ENCODE peak calls at places on chromosomes 5 and 9, in four cellular contexts. J, G, Y and S are unnamed samples.
A peak's percentile ranks its signal among the peaks of the same experiment; 100 is the strongest.

GRCh38 chr5:151058891-151059611 is 21.8 kb downstream of the TNIP1 start:
- DNase-seq in G (no peak), J (no peak), Y (peak; percentile 50), S (no peak)

GRCh38 chr9:78280982-78281668 is 15.8 kb upstream of the PSAT1 start:
- DNase-seq in Y (peak; percentile 84), G (no peak), J (peak; percentile 86), S (peak; percentile 46)

GRCh38 chr5:124741711-124742496 is 4.5 kb downstream of the ZNF608 start:
- DNase-seq in Y (no peak), G (peak; percentile 28), J (no peak), S (peak; percentile 33)

GRCh38 chr5:43016217-43016779 is 23.8 kb downstream of the ANXA2R start:
- DNase-seq in Y (no peak), J (no peak), G (no peak), S (no peak)

GRCh38 chr5:172642046-172642409 is 965 bp downstream of the NEURL1B start:
- DNase-seq in J (no peak), G (no peak), Y (peak; percentile 36), S (no peak)

GRCh38 chr5:167565555-167565954 is 725.9 kb upstream of the WWC1 start:
- DNase-seq in G (no peak), Y (no peak), J (no peak), S (no peak)

GRCh38 chr9:4443439-4443838 is 46.8 kb upstream of the SLC1A1 start:
- DNase-seq in J (no peak), G (no peak), Y (no peak), S (no peak)

GRCh38 chr5:147773587-147773986 is 8.9 kb downstream of the JAKMIP2 start:
- DNase-seq in G (no peak), J (no peak), Y (no peak), S (no peak)

GRCh38 chr5:78280261-78280660 is 14.2 kb downstream of the AP3B1 start:
- DNase-seq in Y (no peak), G (no peak), J (no peak), S (no peak)

GRCh38 chr5:160508780-160509361 is 87.2 kb downstream of the PTTG1 start:
- DNase-seq in G (peak; percentile 63), J (peak; percentile 17), Y (peak; percentile 35), S (peak; percentile 16)

GRCh38 chr9:87276327-87276841 is 221.3 kb upstream of the DAPK1 start:
- DNase-seq in Y (no peak), G (no peak), J (no peak), S (no peak)

GRCh38 chr5:1057485-1057825 is 48.9 kb downstream of the NKD2 start:
- DNase-seq in G (no peak), J (no peak), Y (peak; percentile 24), S (no peak)

GRCh38 chr5:108398964-108399363 is 17.1 kb upstream of the FBXL17 start:
- DNase-seq in G (no peak), Y (no peak), J (no peak), S (no peak)

GRCh38 chr9:131169567-131169966 is 44.2 kb downstream of the NUP214 start:
- DNase-seq in J (no peak), G (no peak), Y (no peak), S (no peak)

GRCh38 chr9:131178895-131179294 is 53.5 kb downstream of the NUP214 start:
- DNase-seq in G (no peak), Y (no peak), J (no peak), S (no peak)

GRCh38 chr9:131178382-131178781 is 53.0 kb downstream of the NUP214 start:
- DNase-seq in G (peak; percentile 87), J (peak; percentile 66), Y (peak; percentile 74), S (peak; percentile 41)

GRCh38 chr9:131174681-131175239 is 49.4 kb downstream of the NUP214 start:
- DNase-seq in Y (no peak), J (no peak), G (no peak), S (no peak)

GRCh38 chr9:131173995-131174394 is 48.6 kb downstream of the NUP214 start:
- DNase-seq in J (no peak), Y (no peak), G (no peak), S (no peak)
- H3K36me3 ChIP-seq in J (no peaks in the 10 kb centered on the region), Y (peaks cover 70% of the 10 kb centered on the region), G (peaks cover 2% of the 10 kb centered on the region), S (no peaks in the 10 kb centered on the region)

DNA sequence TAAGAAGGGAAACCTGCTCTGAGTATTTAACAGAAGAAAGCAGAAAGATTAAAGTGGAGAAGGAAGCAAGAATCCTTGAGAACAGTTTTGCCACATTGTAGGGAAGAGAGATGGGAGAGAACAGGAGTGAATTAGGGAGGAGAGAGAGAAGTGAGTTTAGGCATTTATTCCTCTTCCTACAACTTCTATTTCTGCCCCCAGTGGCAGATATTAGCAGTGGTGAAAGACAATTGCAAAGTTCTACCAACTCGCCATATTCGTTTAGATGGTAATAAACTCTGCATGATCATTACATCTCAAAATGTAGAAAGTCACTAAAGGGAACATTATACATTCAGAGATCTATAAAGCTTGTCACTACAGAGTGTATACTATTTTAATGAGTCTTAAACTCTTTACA is 440.1 kb upstream of the TRPC7 start:
- DNase-seq in Y (no peak), G (no peak), J (no peak), S (no peak)
- TF ChIP-seq CTCF in Y (no peak), G (no peak), J (no peak), S (peak; percentile 16)

GRCh38 chr9:33249087-33249657 is 9.2 kb downstream of the SPINK4 start:
- DNase-seq in J (no peak), Y (no peak), G (no peak), S (no peak)

GRCh38 chr9:33248606-33249005 is 8.6 kb downstream of the SPINK4 start:
- DNase-seq in G (no peak), Y (no peak), J (no peak), S (no peak)

GRCh38 chr9:33254211-33254610 is 10.3 kb downstream of the BAG1 start:
- DNase-seq in G (no peak), J (no peak), Y (no peak), S (no peak)

GRCh38 chr9:33249983-33250382 is 10.0 kb downstream of the SPINK4 start:
- DNase-seq in Y (no peak), J (no peak), G (no peak), S (no peak)

DNA sequence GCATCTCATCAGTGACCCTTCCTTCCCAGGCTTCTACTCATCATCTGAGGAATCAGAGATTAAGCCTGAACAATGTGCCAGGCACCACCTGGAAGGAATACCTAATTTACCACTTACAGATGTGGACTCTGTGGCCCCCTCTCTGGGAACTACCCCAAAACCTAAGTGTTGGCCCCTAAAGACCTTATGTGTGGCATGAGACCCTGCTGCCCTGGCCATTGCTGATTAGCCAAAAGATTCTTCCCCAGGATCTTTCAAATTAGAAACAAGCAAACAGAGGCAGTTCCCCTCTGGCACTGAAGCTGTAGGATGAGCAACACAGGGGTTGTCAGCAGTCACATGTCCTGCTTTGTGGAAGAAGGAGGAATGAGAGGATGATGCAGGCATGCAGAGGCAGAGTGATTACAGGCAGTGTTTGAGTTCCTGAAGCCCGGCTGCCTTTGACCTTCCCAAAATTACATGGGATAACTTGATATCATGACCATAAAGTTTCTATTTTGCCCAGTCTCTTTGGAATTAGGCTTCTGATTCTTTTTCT is 10.6 kb downstream of the SPINK4 start:
- DNase-seq in J (no peak), G (no peak), Y (no peak), S (no peak)
- TF ChIP-seq POLR2A in J (no peak), G (no peak), Y (no peak), S (no peak)

GRCh38 chr9:6893350-6894131 is 135.8 kb downstream of the KDM4C start:
- DNase-seq in Y (no peak), J (no peak), G (no peak), S (no peak)
- H3K36me3 ChIP-seq in Y (peaks cover 19% of the 10 kb centered on the region), J (no peaks in the 10 kb centered on the region), G (no peaks in the 10 kb centered on the region), S (peaks cover 9% of the 10 kb centered on the region)

DNA sequence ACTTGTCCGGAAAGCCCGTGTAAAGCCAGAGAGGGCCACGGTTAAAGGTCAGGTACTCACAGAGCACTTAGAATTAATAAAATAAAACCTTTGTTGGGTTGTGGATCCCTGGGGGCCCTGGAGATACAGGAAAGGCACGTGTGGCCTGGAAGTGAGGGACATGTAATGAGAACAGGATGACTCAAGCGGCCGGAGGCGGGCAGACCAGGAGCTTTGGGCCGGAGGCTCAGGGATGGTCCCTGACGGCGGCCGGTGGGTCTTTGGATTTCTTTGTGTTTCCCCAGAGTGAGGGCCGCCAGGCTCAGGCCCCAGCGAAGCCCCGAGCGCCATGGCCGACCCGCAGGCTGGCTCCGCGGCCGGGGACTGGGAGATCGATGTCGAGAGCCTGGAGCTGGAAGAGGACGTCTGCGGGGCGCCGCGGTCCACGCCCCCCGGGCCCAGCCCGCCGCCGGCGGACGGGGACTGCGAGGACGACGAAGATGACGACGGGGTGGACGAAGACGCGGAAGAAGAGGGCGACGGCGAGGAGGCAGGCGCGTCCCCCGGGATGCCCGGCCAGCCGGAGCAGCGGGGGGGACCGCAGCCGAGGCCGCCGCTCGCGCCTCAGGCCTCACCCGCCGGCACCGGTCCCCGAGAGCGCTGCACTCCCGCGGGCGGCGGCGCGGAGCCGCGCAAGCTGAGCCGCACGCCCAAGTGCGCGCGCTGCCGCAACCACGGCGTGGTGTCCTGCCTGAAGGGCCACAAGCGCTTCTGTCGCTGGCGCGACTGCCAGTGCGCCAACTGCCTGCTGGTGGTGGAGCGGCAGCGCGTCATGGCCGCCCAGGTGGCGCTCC is 1.3 kb downstream of the DMRT2 start:
- DNase-seq in J (no peak), G (peak; percentile 83), Y (peak; percentile 45), S (no peak)
- TF ChIP-seq CTCF in J (no peak), G (peak; percentile 52), Y (no peak), S (no peak)

GRCh38 chr9:15552641-15553527 is at the start of gene CCDC171:
- DNase-seq in Y (peak; percentile 95), J (peak; percentile 95), G (peak; percentile 88), S (peak; percentile 81)
- TF ChIP-seq POLR2A in Y (no peak), J (peak; percentile 53), G (peak; percentile 66), S (peak; percentile 46)